ENCODE peak calls at places on chromosomes 12 and 14, in seven cellular contexts. W is left ventricle myocardium inferior; E is HCT116; I is sigmoid colon; R is prostate gland; S is PC-3; C is CD8-positive, alpha-beta memory T cell. N is an unnamed sample. For H3K36me3, the result is how much of the 10 kb centered on the place peaks cover.

GRCh38 chr12:2608608-2608945 is 186.2 kb upstream of the FKBP4 start:
- DNase-seq in R (no peak), C (no peak), I (no peak), S (no peak), W (no peak), E (no peak), N (no peak)

GRCh38 chr12:40522837-40523236 is 169.4 kb upstream of the CNTN1 start:
- DNase-seq in R (no peak), C (no peak), I (no peak), W (no peak), S (no peak), E (no peak), N (no peak)

GRCh38 chr14:100709252-100709955 is 17.3 kb upstream of the DLK1 start:
- DNase-seq in I (no peak), W (peak), S (peak), E (no peak), R (no peak), C (no peak), N (no peak)

GRCh38 chr12:16726879-16727278 is 120.9 kb upstream of the LMO3 start:
- DNase-seq in W (no peak), S (no peak), C (no peak), E (no peak), R (no peak), I (no peak), N (no peak)

GRCh38 chr12:119180380-119181040 is 1.8 kb downstream of the HSPB8 start:
- DNase-seq in W (no peak), E (no peak), R (no peak), S (no peak), I (peak), C (no peak), N (no peak)

GRCh38 chr14:67538501-67538900 is 5.4 kb downstream of the PLEKHH1 start:
- DNase-seq in E (no peak), R (peak), W (no peak), C (no peak), I (peak), S (no peak), N (no peak)

GRCh38 chr12:49496417-49497360 is 42.1 kb upstream of the KCNH3 start:
- DNase-seq in I (no peak), R (no peak), W (no peak), C (no peak), E (no peak), S (no peak), N (no peak)

GRCh38 chr14:67964391-67964812 is 144.8 kb downstream of the RAD51B start:
- DNase-seq in S (peak), W (no peak), C (no peak), I (no peak), E (no peak), R (peak), N (no peak)

GRCh38 chr12:112980491-112981158 is 2.3 kb downstream of the OAS2 start:
- DNase-seq in E (no peak), C (no peak), R (no peak), W (no peak), I (no peak), S (no peak), N (no peak)

GRCh38 chr12:31423405-31423804 is 97.5 kb upstream of the SINHCAF start:
- DNase-seq in R (no peak), C (no peak), E (no peak), S (no peak), W (no peak), I (no peak), N (no peak)

GRCh38 chr12:27899151-27899661 is 73.3 kb downstream of the PTHLH start:
- DNase-seq in E (no peak), W (no peak), C (no peak), I (no peak), S (peak), R (no peak), N (no peak)

GRCh38 chr12:58576071-58576470 is 344.2 kb downstream of the LRIG3 start:
- DNase-seq in R (no peak), C (no peak), S (no peak), W (no peak), E (no peak), I (no peak), N (no peak)

GRCh38 chr12:69929125-69929524 is 104.1 kb downstream of the MYRFL start:
- DNase-seq in S (peak), I (no peak), R (no peak), E (peak), W (no peak), C (no peak), N (no peak)

GRCh38 chr12:91327136-91327535 is 144.5 kb upstream of the DCN start:
- DNase-seq in E (no peak), C (no peak), I (no peak), S (no peak), R (no peak), W (no peak), N (no peak)

GRCh38 chr12:123398177-123398916 is 14.4 kb downstream of the KMT5A start:
- DNase-seq in I (peak), R (peak), E (no peak), C (no peak), W (peak), S (no peak), N (no peak)

GRCh38 chr14:68468437-68469207 is 324.2 kb downstream of the ZFP36L1 start:
- DNase-seq in I (no peak), W (no peak), R (no peak), S (peak), E (no peak), C (no peak), N (no peak)

DNA sequence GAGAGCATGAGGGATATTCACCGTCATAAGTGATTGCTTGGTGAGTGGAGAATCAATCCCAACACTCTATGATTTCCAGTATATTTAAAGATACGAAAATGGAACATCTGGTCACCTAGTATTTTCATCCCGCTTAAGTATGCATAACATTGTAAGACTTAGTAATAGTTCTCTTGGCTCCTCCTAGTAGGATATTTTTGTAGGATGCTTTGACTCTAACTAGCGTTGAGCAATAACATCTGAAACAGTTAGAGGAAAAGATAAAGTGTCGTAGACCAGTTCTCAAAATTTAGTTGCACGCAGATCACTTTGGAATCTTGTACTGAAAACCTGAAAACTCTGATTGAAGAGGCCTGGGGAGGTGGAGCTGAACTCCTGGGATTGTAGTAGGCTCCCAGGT is 7.6 kb downstream of the SAMD4A start:
- DNase-seq in C (no peak), I (no peak), S (no peak), R (no peak), E (no peak), W (no peak), N (no peak)
- H3K27ac ChIP-seq in C (no peak), I (peak), S (no peak), R (no peak), E (no peak), W (no peak), N (no peak)

GRCh38 chr14:94062344-94062904 is 18.6 kb downstream of the DDX24 start:
- DNase-seq in S (no peak), R (no peak), C (no peak), I (no peak), W (no peak), E (no peak), N (no peak)

GRCh38 chr14:94059998-94060397 is 21.0 kb downstream of the DDX24 start:
- DNase-seq in C (no peak), E (no peak), I (no peak), W (no peak), R (no peak), S (no peak), N (no peak)

GRCh38 chr14:94058128-94058673 is 22.8 kb downstream of the DDX24 start:
- DNase-seq in W (no peak), E (no peak), I (no peak), R (no peak), S (no peak), C (no peak), N (no peak)

GRCh38 chr14:94056579-94057308 is 24.3 kb downstream of the DDX24 start:
- DNase-seq in S (no peak), R (no peak), C (no peak), E (no peak), W (no peak), I (no peak), N (no peak)

DNA sequence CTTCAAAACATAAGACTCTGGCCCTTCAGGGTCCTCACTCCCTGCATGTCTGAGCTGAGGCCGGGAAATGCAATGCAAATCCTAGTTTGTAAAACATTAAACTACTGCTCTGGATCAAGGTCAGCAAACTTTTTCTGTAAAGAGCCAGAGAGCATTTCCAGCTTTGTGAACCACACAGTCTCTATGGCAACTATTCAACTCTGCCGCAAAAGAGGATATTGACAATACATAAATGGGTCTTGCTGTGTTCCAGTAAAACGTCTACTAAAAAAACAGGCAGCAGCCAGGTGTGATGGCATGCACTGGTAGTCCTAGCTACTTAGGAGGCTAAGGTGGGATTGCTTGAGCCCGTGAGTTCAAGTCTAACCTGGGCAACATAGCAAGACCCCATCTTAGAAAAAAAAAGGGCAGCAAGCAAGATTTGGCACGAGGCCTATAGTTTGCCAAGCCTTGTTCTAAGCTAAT is 22.3 kb downstream of the DDX24 start:
- DNase-seq in I (no peak), C (no peak), E (no peak), R (peak), S (no peak), W (no peak), N (no peak)
- H3K36me3 ChIP-seq in I (half or more), C (half or more), E (half or more), R (under half), S (half or more), W (half or more), N (half or more)

DNA sequence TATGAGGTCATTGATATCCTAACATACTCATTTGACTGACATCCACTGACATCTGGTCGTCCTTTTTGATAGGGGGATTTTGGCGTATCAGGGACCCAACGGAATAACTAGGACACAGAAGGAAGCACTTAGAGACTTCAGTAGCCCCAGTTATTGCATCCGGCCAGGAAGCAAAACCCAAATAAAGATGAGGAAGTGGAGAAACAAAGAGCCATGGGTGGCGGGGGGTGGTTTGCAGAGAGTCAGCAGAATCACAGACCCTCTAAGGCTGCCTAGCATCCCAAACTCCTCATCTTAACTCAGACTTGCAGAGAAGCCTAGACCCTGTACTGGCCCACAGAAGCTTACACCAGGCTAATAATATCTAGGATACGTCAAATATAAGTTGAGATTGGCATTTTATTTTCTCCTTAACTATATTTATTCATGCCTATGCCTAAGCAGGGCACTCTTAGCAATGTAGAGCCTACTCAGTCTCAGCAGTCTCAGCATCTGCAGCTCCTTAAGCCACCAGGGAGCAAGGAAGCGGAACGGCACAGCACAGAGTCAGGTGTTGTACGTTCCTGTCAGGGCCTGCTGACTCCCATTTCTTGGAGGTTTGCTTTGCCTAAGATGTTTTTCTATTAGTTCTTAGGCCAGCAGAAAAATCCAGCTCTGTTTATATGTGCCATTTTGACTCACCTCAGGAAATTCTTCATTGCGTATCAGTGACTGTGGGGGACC is 45.1 kb downstream of the KCNA1 start:
- DNase-seq in R (no peak), I (no peak), S (no peak), E (no peak), W (no peak), C (no peak), N (no peak)
- H3K27ac ChIP-seq in R (no peak), I (no peak), S (no peak), E (no peak), W (no peak), C (no peak), N (no peak)

DNA sequence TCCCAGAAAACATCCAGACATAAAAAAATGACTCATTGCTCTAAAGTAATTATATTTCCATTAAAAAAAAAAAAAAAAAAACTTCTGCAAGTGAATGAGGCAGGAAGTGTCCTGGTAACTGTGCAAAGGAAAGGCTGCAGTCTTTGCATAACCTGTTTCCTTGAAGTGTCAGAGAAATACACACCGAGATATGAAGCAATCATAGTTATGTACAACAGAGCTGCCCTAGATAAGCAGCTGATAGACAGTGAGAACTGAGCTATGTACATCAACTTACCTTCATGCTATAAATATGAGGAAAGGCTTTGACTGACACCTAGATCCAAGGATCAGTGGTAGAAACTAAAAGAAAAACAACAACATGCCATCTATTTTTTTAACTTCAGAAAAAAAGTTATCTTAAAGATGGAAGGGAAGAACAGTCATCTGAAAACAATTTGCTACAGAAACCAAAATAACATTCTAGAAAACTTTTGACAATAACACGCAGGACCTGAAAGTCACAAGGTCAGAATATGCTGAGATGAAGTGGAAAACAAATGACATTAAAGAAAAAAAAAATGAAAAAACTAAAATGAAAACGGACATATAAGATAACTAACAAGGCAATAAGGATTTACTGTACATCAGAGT is 263.2 kb downstream of the SEC23A start:
- DNase-seq in W (no peak), R (no peak), C (no peak), E (no peak), S (peak), I (no peak), N (no peak)
- H3K36me3 ChIP-seq in W (under half), R (under half), C (under half), E (under half), S (under half), I (under half), N (under half)

DNA sequence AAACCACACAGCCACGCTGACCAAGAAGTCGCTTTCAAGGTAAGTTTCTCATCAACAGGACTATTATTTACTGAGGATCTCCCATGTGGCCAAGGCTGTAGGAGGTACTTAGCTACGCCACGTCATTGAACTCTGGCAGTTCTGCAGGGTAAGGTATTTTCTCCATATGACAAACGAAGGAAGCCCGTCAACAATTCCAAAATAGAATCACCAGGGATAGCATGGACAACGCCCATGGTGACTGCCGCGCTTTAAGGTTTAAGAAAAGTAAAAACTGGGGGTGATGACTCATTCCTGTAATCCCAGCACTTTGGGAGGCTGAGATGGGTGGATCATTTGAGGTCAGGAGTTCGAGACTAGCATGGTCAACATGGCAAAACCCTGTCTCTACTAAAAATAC is 28.6 kb downstream of the SSH1 start:
- DNase-seq in C (no peak), S (no peak), R (no peak), W (peak), I (no peak), E (peak), N (no peak)
- H3K27ac ChIP-seq in C (no peak), S (no peak), R (no peak), W (peak), I (peak), E (peak), N (peak)

GRCh38 chr12:131770120-131770519 is 58.1 kb upstream of the MMP17 start:
- DNase-seq in W (no peak), E (no peak), I (no peak), R (no peak), S (no peak), C (no peak), N (no peak)
- H3K36me3 ChIP-seq in W (half or more), E (under half), I (under half), R (under half), S (half or more), C (under half), N (half or more)

N was measured in upper lobe of right lung.